ENCODE peak calls at places on chromosomes 3 and 15, in eight cellular contexts. R is GM12878, I is HL-60, S is esophagus muscularis mucosa, V is suprapubic skin, T is transverse colon, K is endothelial cell of umbilical vein, H is HCT116. C is an unnamed sample.

GRCh38 chr3:72043212-72044133 is 258.5 kb upstream of the PROK2 start:
- DNase-seq in R (peak), I (peak), S (no peak), V (no peak), T (no peak), K (no peak), H (no peak), C (no peak)

GRCh38 chr15:23877502-23878412 is 190.7 kb upstream of the NDN start:
- DNase-seq in R (no peak), I (peak), S (no peak), V (no peak), T (peak), K (no peak), H (no peak), C (peak)

GRCh38 chr15:100338247-100338646 is 3.5 kb downstream of the ADAMTS17 start:
- DNase-seq in R (no peak), I (no peak), S (peak), V (no peak), T (no peak), K (no peak), H (no peak), C (no peak)

GRCh38 chr3:133862161-133862560 is 33.5 kb downstream of the RAB6B start:
- DNase-seq in R (no peak), I (no peak), S (no peak), V (no peak), T (no peak), K (no peak), H (no peak), C (no peak)

GRCh38 chr3:141618511-141618910 is 119.6 kb upstream of the RNF7 start:
- DNase-seq in R (no peak), I (no peak), S (no peak), V (no peak), T (no peak), K (no peak), H (no peak), C (no peak)

GRCh38 chr15:31155136-31155535 is 53.6 kb upstream of the TRPM1 start:
- DNase-seq in R (no peak), I (peak), S (no peak), V (no peak), T (no peak), K (no peak), H (no peak), C (no peak)

GRCh38 chr15:78174398-78174797 is 25.2 kb downstream of the IDH3A start:
- DNase-seq in R (no peak), I (peak), S (no peak), V (no peak), T (peak), K (no peak), H (no peak), C (no peak)

GRCh38 chr3:151568095-151568685 is 107.3 kb upstream of the IGSF10 start:
- DNase-seq in R (no peak), I (no peak), S (no peak), V (no peak), T (no peak), K (no peak), H (no peak), C (no peak)

GRCh38 chr15:58260186-58260910 is 122.2 kb downstream of the AQP9 start:
- DNase-seq in R (no peak), I (no peak), S (no peak), V (no peak), T (no peak), K (no peak), H (no peak), C (no peak)

GRCh38 chr3:47261301-47261700 is 21.3 kb downstream of the KIF9 start:
- DNase-seq in R (no peak), I (no peak), S (no peak), V (no peak), T (no peak), K (no peak), H (no peak), C (peak)

GRCh38 chr3:31495971-31496370 is 36.8 kb upstream of the STT3B start:
- DNase-seq in R (no peak), I (no peak), S (no peak), V (no peak), T (no peak), K (no peak), H (no peak), C (no peak)

GRCh38 chr15:38479286-38479685 is 25.4 kb downstream of the FAM98B start:
- DNase-seq in R (no peak), I (no peak), S (no peak), V (no peak), T (no peak), K (peak), H (no peak), C (no peak)

GRCh38 chr3:70811880-70812279 is 499.4 kb upstream of the MDFIC2 start:
- DNase-seq in R (no peak), I (no peak), S (no peak), V (peak), T (no peak), K (no peak), H (no peak), C (no peak)

GRCh38 chr15:27990411-27991338 is 108.4 kb downstream of the OCA2 start:
- DNase-seq in R (no peak), I (no peak), S (no peak), V (no peak), T (no peak), K (no peak), H (no peak), C (no peak)

GRCh38 chr3:150544040-150544439 is 2.3 kb downstream of the SERP1 start:
- DNase-seq in R (no peak), I (no peak), S (no peak), V (no peak), T (no peak), K (peak), H (no peak), C (no peak)

GRCh38 chr3:79175870-79176269 is 591.9 kb downstream of the ROBO1 start:
- DNase-seq in R (no peak), I (no peak), S (no peak), V (no peak), T (no peak), K (no peak), H (no peak), C (no peak)

GRCh38 chr3:149179225-149179624 is 42.4 kb downstream of the CP start:
- DNase-seq in R (no peak), I (no peak), S (no peak), V (no peak), T (no peak), K (peak), H (no peak), C (no peak)

GRCh38 chr3:77577264-77577663 is 537.4 kb downstream of the ROBO2 start:
- DNase-seq in R (no peak), I (no peak), S (no peak), V (no peak), T (no peak), K (no peak), H (no peak), C (no peak)

GRCh38 chr3:50609743-50610085 is 1.9 kb downstream of the CISH start:
- DNase-seq in R (no peak), I (no peak), S (no peak), V (no peak), T (no peak), K (no peak), H (no peak), C (no peak)

GRCh38 chr3:142318331-142318730 is 92.9 kb upstream of the GK5 start:
- DNase-seq in R (no peak), I (no peak), S (no peak), V (no peak), T (no peak), K (no peak), H (no peak), C (no peak)

GRCh38 chr15:50148362-50148963 is 29.4 kb upstream of the ATP8B4 start:
- DNase-seq in R (no peak), I (no peak), S (no peak), V (no peak), T (peak), K (peak), H (peak), C (peak)

GRCh38 chr15:67100124-67100791 is 34.9 kb downstream of the SMAD3 start:
- DNase-seq in R (no peak), I (no peak), S (no peak), V (no peak), T (no peak), K (no peak), H (no peak), C (no peak)
- H3K4me3 ChIP-seq in R (peak), I (no peak), S (no peak), V (no peak), T (no peak), K (no peak), H (no peak), C (no peak)

GRCh38 chr3:183149915-183150825 is 12.4 kb downstream of the LAMP3 start:
- DNase-seq in R (no peak), I (peak), S (no peak), V (no peak), T (no peak), K (no peak), H (no peak), C (peak)
- TF ChIP-seq POLR2AphosphoS5 in R (no peak), I (no peak), S (no peak), V (no peak), T (no peak), K (no peak), H (no peak), C (no peak)

GRCh38 chr3:43769471-43770425 is 79.0 kb downstream of the ABHD5 start:
- DNase-seq in R (peak), I (peak), S (peak), V (peak), T (peak), K (peak), H (peak), C (peak)

GRCh38 chr3:43768594-43768993 is 77.9 kb downstream of the ABHD5 start:
- DNase-seq in R (no peak), I (no peak), S (no peak), V (peak), T (peak), K (peak), H (no peak), C (no peak)

GRCh38 chr3:43770426-43771103 is 79.8 kb downstream of the ABHD5 start:
- DNase-seq in R (no peak), I (no peak), S (no peak), V (peak), T (peak), K (peak), H (no peak), C (no peak)

GRCh38 chr3:43766672-43767465 is 76.1 kb downstream of the ABHD5 start:
- DNase-seq in R (no peak), I (no peak), S (no peak), V (no peak), T (no peak), K (peak), H (no peak), C (no peak)

DNA sequence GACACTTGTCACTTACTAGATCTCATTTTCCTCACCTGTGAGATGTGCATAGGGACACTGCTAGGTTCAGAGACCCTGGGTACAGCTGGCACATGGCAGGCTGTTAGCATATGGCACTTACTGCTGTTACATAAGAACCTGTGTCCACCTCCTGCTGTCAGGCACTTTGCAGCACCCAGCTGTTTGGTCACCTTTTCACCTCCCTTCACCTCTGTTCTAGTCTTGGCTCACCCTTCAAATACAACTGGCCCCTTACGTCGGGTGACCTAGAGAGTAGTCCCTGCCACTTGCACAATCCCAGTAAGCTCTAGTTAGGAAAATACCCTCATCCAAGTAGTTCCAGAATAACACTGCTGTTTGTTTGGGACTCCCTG is 78.3 kb downstream of the ABHD5 start:
- DNase-seq in R (no peak), I (no peak), S (no peak), V (no peak), T (no peak), K (no peak), H (no peak), C (no peak)
- H3K4me3 ChIP-seq in R (no peak), I (no peak), S (peak), V (peak), T (no peak), K (no peak), H (peak), C (no peak)

GRCh38 chr15:64634576-64635485 is 140.6 kb downstream of the RBPMS2 start:
- DNase-seq in R (peak), I (no peak), S (no peak), V (no peak), T (no peak), K (peak), H (no peak), C (peak)
- TF ChIP-seq POLR2AphosphoS5 in R (peak), I (no peak), S (no peak), V (no peak), T (no peak), K (no peak), H (no peak), C (no peak)

GRCh38 chr3:127454051-127454450 is 136.5 kb downstream of the TPRA1 start:
- DNase-seq in R (no peak), I (no peak), S (no peak), V (peak), T (no peak), K (no peak), H (no peak), C (no peak)

GRCh38 chr3:127457094-127457475 is 133.4 kb downstream of the TPRA1 start:
- DNase-seq in R (no peak), I (no peak), S (no peak), V (peak), T (peak), K (peak), H (no peak), C (peak)

GRCh38 chr3:127454968-127455367 is 135.6 kb downstream of the TPRA1 start:
- DNase-seq in R (no peak), I (no peak), S (no peak), V (peak), T (no peak), K (no peak), H (no peak), C (no peak)

GRCh38 chr3:127456471-127457093 is 134.0 kb downstream of the TPRA1 start:
- DNase-seq in R (no peak), I (no peak), S (no peak), V (peak), T (no peak), K (peak), H (no peak), C (peak)

DNA sequence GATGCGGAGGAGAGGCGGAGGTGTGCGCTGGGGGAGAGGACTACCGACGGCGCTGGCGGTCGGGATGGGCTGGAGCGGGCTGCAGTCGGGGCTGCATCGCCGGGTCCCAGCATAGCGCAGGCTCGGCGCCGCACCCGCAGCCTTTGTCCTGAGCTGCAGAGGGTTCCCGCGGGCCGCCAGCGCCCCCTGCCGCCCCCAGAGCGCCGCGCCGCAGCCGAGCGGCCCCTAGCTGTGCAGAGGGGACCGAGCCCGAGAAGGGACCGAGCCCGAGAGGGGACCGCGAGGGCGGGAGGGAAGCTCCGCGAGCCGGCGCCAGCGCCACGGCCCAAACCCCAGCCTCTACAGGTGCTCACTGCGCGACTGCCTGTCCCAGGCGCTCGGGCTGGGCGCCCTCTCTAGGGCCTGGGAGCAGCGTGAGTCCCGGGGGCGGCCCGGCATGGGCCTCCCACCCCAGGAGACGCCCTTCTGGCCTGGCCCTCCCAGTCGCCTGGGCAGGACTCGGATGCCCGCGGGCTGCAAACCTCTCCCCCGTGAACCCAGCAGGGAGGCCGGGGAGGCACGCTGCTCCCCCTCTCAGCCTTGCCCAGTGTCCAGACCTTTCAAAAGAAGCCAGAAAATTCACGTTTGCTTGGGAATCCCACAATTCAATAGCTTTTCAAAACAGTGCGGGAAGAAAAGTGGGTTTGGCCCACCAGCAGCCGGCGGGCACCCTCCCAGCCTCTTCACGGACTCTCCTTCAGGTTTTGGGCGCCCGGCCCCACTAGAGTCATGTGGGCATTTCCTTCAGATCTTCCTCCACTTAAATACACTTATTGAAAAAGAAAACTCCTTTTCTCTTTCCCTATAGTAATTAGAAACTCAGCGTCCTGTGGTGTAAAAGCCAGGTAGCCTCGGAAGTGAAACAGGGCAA is 134.7 kb downstream of the TPRA1 start:
- DNase-seq in R (no peak), I (peak), S (no peak), V (peak), T (peak), K (peak), H (peak), C (peak)
- H3K4me3 ChIP-seq in R (no peak), I (no peak), S (peak), V (peak), T (peak), K (no peak), H (peak), C (peak)

GRCh38 chr3:186619787-186620212 is 6.9 kb downstream of the AHSG start:
- DNase-seq in R (no peak), I (no peak), S (no peak), V (no peak), T (no peak), K (no peak), H (no peak), C (no peak)
- TF ChIP-seq POLR2AphosphoS5 in R (no peak), I (no peak), S (no peak), V (no peak), T (no peak), K (no peak), H (no peak), C (no peak)